ENCODE peak calls at places on chromosomes 5 and 9, in four cellular contexts. I, X, G and M are unnamed samples.

GRCh38 chr5:592158-592557 is 20.0 kb upstream of the CEP72 start:
- DNase-seq in I (no peak), X (no peak), G (no peak), M (peak)

GRCh38 chr5:33800221-33800950 is 91.4 kb downstream of the ADAMTS12 start:
- DNase-seq in I (no peak), X (no peak), G (no peak), M (no peak)

GRCh38 chr9:33817327-33818166 is 587 bp downstream of the UBE2R2 start:
- DNase-seq in I (peak), X (peak), G (peak), M (no peak)

GRCh38 chr5:142404046-142404477 is 79.2 kb upstream of the SPRY4 start:
- DNase-seq in I (no peak), X (no peak), G (no peak), M (peak)

GRCh38 chr9:27193886-27194285 is 84.9 kb downstream of the TEK start:
- DNase-seq in I (no peak), X (no peak), G (no peak), M (no peak)

GRCh38 chr9:21336467-21336866 is 1.3 kb upstream of the KLHL9 start:
- DNase-seq in I (no peak), X (no peak), G (peak), M (no peak)

GRCh38 chr5:147168578-147169327 is 66.1 kb upstream of the STK32A start:
- DNase-seq in I (no peak), X (no peak), G (no peak), M (no peak)

GRCh38 chr5:130166839-130167490 is 262.7 kb downstream of the CHSY3 start:
- DNase-seq in I (no peak), X (no peak), G (peak), M (no peak)

GRCh38 chr9:95131023-95131943 is 186.2 kb downstream of the FANCC start:
- DNase-seq in I (peak), X (peak), G (peak), M (peak)

GRCh38 chr9:18905883-18906649 is 126.9 kb downstream of the SAXO1 start:
- DNase-seq in I (no peak), X (no peak), G (no peak), M (no peak)

GRCh38 chr9:131697097-131697496 is 42.8 kb downstream of the RAPGEF1 start:
- DNase-seq in I (no peak), X (peak), G (peak), M (no peak)

GRCh38 chr5:136087961-136088871 is 44.4 kb upstream of the SMAD5 start:
- DNase-seq in I (peak), X (peak), G (no peak), M (no peak)

GRCh38 chr5:152349683-152350526 is 55.2 kb downstream of the NMUR2 start:
- DNase-seq in I (peak), X (peak), G (peak), M (peak)

GRCh38 chr5:2131826-2132496 is 249.2 kb upstream of the IRX4 start:
- DNase-seq in I (no peak), X (no peak), G (no peak), M (no peak)

GRCh38 chr9:135155396-135155795 is 67.9 kb downstream of the OLFM1 start:
- DNase-seq in I (no peak), X (no peak), G (no peak), M (no peak)

GRCh38 chr5:125402787-125403186 is 656.3 kb upstream of the ZNF608 start:
- DNase-seq in I (no peak), X (no peak), G (no peak), M (no peak)

GRCh38 chr9:123375725-123376132 is 19.7 kb downstream of the CRB2 start:
- DNase-seq in I (peak), X (peak), G (no peak), M (no peak)

GRCh38 chr9:3858961-3859360 is 333.2 kb upstream of the RFX3 start:
- DNase-seq in I (no peak), X (no peak), G (no peak), M (no peak)

GRCh38 chr9:26893030-26893676 is 551 bp upstream of the CAAP1 start:
- DNase-seq in I (no peak), X (no peak), G (peak), M (no peak)

GRCh38 chr5:15320896-15321295 is 179.1 kb upstream of the FBXL7 start:
- DNase-seq in I (no peak), X (no peak), G (no peak), M (peak)

GRCh38 chr5:60829490-60830266 is 14.4 kb downstream of the ELOVL7 start:
- DNase-seq in I (no peak), X (no peak), G (no peak), M (no peak)

GRCh38 chr5:10635861-10636350 is 72.0 kb downstream of the ANKRD33B start:
- DNase-seq in I (no peak), X (no peak), G (no peak), M (no peak)

GRCh38 chr5:23446436-23446835 is 61.0 kb upstream of the PRDM9 start:
- DNase-seq in I (no peak), X (no peak), G (no peak), M (no peak)

GRCh38 chr9:100472725-100473261 is at the start of gene TMEFF1:
- DNase-seq in I (peak), X (peak), G (peak), M (peak)

GRCh38 chr5:39164016-39164415 is 55.3 kb downstream of the FYB1 start:
- DNase-seq in I (no peak), X (no peak), G (no peak), M (no peak)

GRCh38 chr5:33379757-33380156 is 61.0 kb upstream of the TARS1 start:
- DNase-seq in I (no peak), X (no peak), G (peak), M (no peak)

GRCh38 chr5:73381587-73382411 is 66.8 kb downstream of the FOXD1 start:
- DNase-seq in I (no peak), X (no peak), G (peak), M (no peak)

GRCh38 chr5:73378765-73379164 is 69.8 kb downstream of the FOXD1 start:
- DNase-seq in I (no peak), X (no peak), G (no peak), M (no peak)

GRCh38 chr5:73380710-73381586 is 67.6 kb downstream of the FOXD1 start:
- DNase-seq in I (no peak), X (no peak), G (peak), M (no peak)

GRCh38 chr5:73379435-73379834 is 69.1 kb downstream of the FOXD1 start:
- DNase-seq in I (no peak), X (no peak), G (no peak), M (no peak)

DNA sequence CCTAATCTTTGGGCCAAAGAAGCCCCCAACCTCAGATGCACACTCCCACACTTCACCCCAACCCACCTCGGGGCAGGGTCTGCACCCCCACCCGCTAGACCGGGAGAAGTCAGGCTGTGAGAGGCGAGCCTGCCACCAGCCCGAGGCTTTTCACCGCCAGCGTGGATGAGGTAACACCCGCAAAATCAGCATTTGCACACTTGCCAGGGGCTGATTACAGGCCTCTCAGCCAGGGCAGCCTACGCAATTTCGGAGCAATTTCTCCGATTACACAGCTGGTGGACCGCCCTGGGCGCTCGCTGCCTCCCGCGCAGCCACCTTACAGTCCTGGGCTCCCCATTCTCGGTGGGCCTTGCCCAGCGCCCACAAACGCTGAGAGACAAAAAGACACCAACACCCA is 68.5 kb downstream of the FOXD1 start:
- DNase-seq in I (no peak), X (no peak), G (peak), M (no peak)
- H3K4me3 ChIP-seq in I (no peak), X (no peak), G (peak), M (no peak)

GRCh38 chr5:141101059-141101458 is 786 bp downstream of the PCDHB3 start:
- DNase-seq in I (no peak), X (no peak), G (peak), M (no peak)

GRCh38 chr5:141095263-141095641 is 837 bp downstream of the PCDHB2 start:
- DNase-seq in I (no peak), X (no peak), G (peak), M (no peak)

GRCh38 chr5:141094481-141095262 is at the start of gene PCDHB2:
- DNase-seq in I (no peak), X (peak), G (peak), M (peak)

GRCh38 chr5:141105350-141105749 is 5.1 kb downstream of the PCDHB3 start:
- DNase-seq in I (no peak), X (no peak), G (no peak), M (no peak)

GRCh38 chr5:141100243-141100805 is at the start of gene PCDHB3:
- DNase-seq in I (no peak), X (peak), G (peak), M (peak)
- TF ChIP-seq CTCF in I (no peak), X (no peak), G (peak), M (peak)

GRCh38 chr9:98971915-98972223 is 28.2 kb downstream of the COL15A1 start:
- DNase-seq in I (no peak), X (no peak), G (no peak), M (no peak)
- H3K27ac ChIP-seq in I (no peak), X (no peak), G (no peak), M (peak)

GRCh38 chr5:43006411-43007202 is 33.5 kb downstream of the ANXA2R start:
- DNase-seq in I (no peak), X (no peak), G (no peak), M (no peak)

GRCh38 chr5:42995152-42995751 is 44.9 kb downstream of the ANXA2R start:
- DNase-seq in I (no peak), X (no peak), G (no peak), M (no peak)

GRCh38 chr5:43001748-43002147 is 38.4 kb downstream of the ANXA2R start:
- DNase-seq in I (no peak), X (no peak), G (no peak), M (no peak)

GRCh38 chr5:43000198-43000840 is 39.8 kb downstream of the ANXA2R start:
- DNase-seq in I (no peak), X (no peak), G (peak), M (no peak)

DNA sequence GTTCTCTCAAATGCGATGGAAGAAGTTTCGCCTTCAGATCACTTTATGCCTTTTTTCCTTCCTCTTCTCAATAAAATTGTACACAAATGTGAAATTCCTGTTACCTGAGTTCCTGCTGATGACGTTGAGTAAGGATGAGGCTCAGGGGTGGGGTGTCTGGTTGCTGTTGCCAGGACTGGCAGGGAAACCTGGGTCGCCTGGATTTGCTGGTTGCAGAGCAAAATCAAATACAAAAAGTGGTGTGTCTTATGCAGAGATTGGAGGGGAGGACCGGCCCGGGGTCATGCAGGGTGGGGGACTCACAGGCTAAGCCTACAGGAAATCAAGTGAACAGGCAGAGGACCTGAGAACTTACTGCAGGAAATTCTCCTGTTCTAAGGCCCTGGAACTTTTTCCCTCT is 39.2 kb downstream of the ANXA2R start:
- DNase-seq in I (no peak), X (no peak), G (no peak), M (no peak)
- H3K4me3 ChIP-seq in I (no peak), X (no peak), G (peak), M (no peak)

GRCh38 chr5:179344301-179345178 is 721 bp downstream of the ADAMTS2 start:
- DNase-seq in I (no peak), X (peak), G (peak), M (no peak)

GRCh38 chr5:179343021-179343781 is 2.1 kb downstream of the ADAMTS2 start:
- DNase-seq in I (no peak), X (no peak), G (peak), M (no peak)

GRCh38 chr5:179345179-179345428 is 157 bp downstream of the ADAMTS2 start:
- DNase-seq in I (no peak), X (no peak), G (no peak), M (no peak)

GRCh38 chr5:179342577-179342976 is 2.7 kb downstream of the ADAMTS2 start:
- DNase-seq in I (no peak), X (peak), G (peak), M (no peak)

GRCh38 chr5:179343902-179344300 is 1.4 kb downstream of the ADAMTS2 start:
- DNase-seq in I (peak), X (peak), G (peak), M (no peak)
- TF ChIP-seq CTCF in I (no peak), X (peak), G (peak), M (peak)

GRCh38 chr9:36211510-36211909 is 20.8 kb downstream of the CLTA start:
- DNase-seq in I (no peak), X (no peak), G (no peak), M (no peak)
- H3K27ac ChIP-seq in I (no peak), X (no peak), G (peak), M (peak)

DNA sequence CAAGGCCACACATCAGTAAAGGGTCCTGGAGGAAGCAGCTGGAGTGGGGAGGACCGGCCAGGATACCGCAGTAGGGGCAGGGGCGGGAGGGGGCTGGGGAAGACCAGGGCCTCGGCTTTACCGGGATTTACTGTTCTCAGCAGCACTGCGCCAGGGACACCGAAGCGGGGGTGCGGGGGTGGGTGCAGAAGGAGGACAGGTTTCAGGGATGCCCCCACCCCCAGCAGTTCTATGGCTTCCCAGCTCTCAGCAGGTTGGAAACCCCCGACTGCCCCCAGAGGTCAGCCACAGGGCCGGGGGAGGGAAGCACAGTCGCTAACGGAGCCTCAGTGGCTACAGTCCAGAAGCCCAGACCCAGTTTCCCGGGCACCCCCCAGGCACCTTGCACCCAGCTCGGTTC is 21.3 kb downstream of the NR5A1 start:
- DNase-seq in I (no peak), X (no peak), G (no peak), M (no peak)
- H3K4me3 ChIP-seq in I (no peak), X (no peak), G (no peak), M (no peak)

GRCh38 chr5:133244242-133244641 is 192.4 kb downstream of the HSPA4 start:
- DNase-seq in I (no peak), X (no peak), G (no peak), M (no peak)
- TF ChIP-seq CTCF in I (no peak), X (no peak), G (no peak), M (no peak)

GRCh38 chr9:76686756-76687155 is 77.5 kb upstream of the PCA3 start:
- DNase-seq in I (no peak), X (no peak), G (no peak), M (no peak)

GRCh38 chr9:76687861-76688374 is 76.3 kb upstream of the PCA3 start:
- DNase-seq in I (no peak), X (no peak), G (no peak), M (no peak)

GRCh38 chr9:76690575-76691370 is 73.5 kb upstream of the PCA3 start:
- DNase-seq in I (no peak), X (no peak), G (peak), M (no peak)

GRCh38 chr9:76691761-76692313 is 72.4 kb upstream of the PCA3 start:
- DNase-seq in I (peak), X (no peak), G (peak), M (no peak)

GRCh38 chr9:76688471-76689238 is 75.6 kb upstream of the PCA3 start:
- DNase-seq in I (no peak), X (no peak), G (no peak), M (no peak)
- H3K27ac ChIP-seq in I (no peak), X (no peak), G (no peak), M (no peak)